ENCODE peak calls at places on chromosomes 6 and 20, in six cellular contexts. W is NB4, J is transverse colon, P is H54, B is breast epithelium, O is testis. U is an unnamed sample.

GRCh38 chr6:84576029-84576428 is 188.4 kb downstream of the TBX18 start:
- DNase-seq in W (no peak), P (no peak), J (no peak), O (no peak), B (no peak), U (no peak)

GRCh38 chr6:2507016-2507415 is 243.7 kb downstream of the MYLK4 start:
- DNase-seq in P (no peak), O (no peak), W (no peak), B (no peak), J (no peak), U (no peak)

GRCh38 chr6:12472601-12473038 is 182.5 kb downstream of the EDN1 start:
- DNase-seq in B (peak), O (peak), P (no peak), W (no peak), J (no peak), U (no peak)

GRCh38 chr20:46093531-46093930 is 3.8 kb upstream of the NCOA5 start:
- DNase-seq in J (no peak), P (no peak), W (no peak), B (no peak), O (no peak), U (no peak)

GRCh38 chr6:96522469-96523009 is 933 bp downstream of the UFL1 start:
- DNase-seq in J (no peak), O (no peak), P (no peak), B (no peak), W (peak), U (peak)

GRCh38 chr6:36755435-36756348 is 58.1 kb downstream of the RAB44 start:
- DNase-seq in J (peak), W (peak), P (no peak), B (no peak), O (no peak), U (peak)

GRCh38 chr20:49948809-49949507 is 12.8 kb downstream of the RNF114 start:
- DNase-seq in W (no peak), P (peak), J (no peak), O (no peak), B (no peak), U (no peak)

GRCh38 chr6:127182501-127182900 is 64.0 kb downstream of the RSPO3 start:
- DNase-seq in W (no peak), J (no peak), P (no peak), B (no peak), O (no peak), U (no peak)

GRCh38 chr20:32091888-32092346 is 17.6 kb upstream of the TM9SF4 start:
- DNase-seq in W (peak), B (peak), P (peak), O (peak), J (peak), U (peak)

GRCh38 chr6:166420351-166420750 is 37.6 kb upstream of the MPC1 start:
- DNase-seq in P (no peak), B (no peak), O (no peak), J (no peak), W (peak), U (no peak)

GRCh38 chr6:75210885-75211739 is 5.3 kb upstream of the COL12A1 start:
- DNase-seq in P (peak), J (peak), W (peak), B (no peak), O (peak), U (peak)

GRCh38 chr6:96934087-96934486 is 9.6 kb downstream of the KLHL32 start:
- DNase-seq in B (no peak), J (no peak), W (no peak), P (no peak), O (no peak), U (no peak)

GRCh38 chr6:38179300-38179699 is 359.8 kb downstream of the ZFAND3 start:
- DNase-seq in W (no peak), J (no peak), O (peak), B (peak), P (no peak), U (no peak)

GRCh38 chr6:33815854-33816253 is 12.1 kb upstream of the MLN start:
- DNase-seq in W (peak), B (no peak), J (no peak), P (peak), O (no peak), U (no peak)

DNA sequence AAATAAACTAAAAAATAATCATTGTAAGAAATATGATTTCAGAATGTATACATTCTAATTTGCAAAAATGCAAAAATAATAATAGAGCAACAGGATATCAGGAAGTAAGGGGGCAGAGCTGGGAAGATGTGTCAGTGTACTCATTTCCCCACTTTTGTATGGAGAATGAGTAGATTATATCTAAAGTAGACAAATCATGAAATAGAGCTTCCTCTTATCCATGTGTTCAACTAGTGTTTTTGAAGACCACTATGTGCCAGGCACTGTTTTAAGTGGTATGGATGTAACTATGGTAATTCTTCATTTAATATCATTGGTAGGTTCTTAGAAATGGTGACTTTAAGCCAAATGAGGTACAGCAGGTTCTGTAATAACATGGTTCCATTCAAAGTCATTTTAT is 17.0 kb upstream of the BMP2 start:
- DNase-seq in J (no peak), P (no peak), B (no peak), W (no peak), O (no peak), U (no peak)
- TF ChIP-seq POLR2A in J (no peak), P (no peak), B (no peak), W (no peak), O (no peak), U (no peak)

DNA sequence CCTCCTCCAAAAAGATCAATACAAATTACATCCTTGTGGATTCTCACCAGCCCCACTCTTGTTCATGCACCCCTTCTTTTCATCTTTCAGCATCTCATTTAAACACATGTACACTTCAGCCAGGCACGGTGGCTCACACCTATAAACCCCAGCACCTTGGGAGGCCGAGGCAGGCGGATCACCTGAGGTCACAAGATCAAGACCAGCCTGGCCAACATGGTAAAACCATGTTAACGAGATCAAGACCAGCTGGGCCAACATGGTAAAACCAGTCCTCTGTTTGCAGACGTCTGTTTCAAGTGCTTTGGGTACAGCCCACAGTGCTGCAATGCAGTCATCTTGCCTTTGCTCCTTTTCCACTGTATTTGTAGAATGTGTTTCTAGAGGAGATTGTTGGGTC is 45.3 kb downstream of the ZMYND8 start:
- DNase-seq in W (no peak), O (no peak), B (no peak), P (no peak), J (no peak), U (no peak)
- TF ChIP-seq POLR2A in W (no peak), O (no peak), B (no peak), P (no peak), J (no peak), U (no peak)

DNA sequence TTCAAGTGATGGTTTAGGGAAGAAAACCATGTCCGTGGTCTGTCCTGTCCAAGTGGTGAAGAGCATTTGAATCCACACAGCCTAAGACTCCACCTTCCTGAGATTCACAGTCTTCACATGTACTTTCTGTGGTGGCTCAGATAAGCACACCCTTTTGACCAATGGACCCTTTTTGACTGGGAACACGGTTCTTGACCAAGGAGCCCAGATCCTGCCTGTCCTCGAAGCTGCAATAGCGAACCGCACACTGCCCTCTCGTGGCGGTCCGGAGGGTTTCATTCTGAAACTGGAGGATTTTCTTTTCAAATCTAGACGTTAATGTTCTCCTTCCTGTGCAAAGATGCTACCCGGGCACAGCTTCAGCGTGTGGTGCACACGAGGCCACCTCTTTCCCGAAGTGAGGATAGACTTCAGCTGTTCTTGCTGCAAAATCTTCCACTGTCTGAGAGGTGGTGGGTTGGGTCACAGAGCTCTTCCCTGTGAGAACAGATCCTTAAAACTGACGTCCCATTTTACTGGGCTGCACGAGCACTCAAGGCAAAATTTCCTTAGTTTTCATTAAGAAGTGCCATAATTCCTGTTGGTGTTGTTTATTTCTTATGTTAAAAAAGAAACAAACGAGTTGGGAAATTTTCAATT is 90.5 kb downstream of the SYNJ2 start:
- DNase-seq in O (peak), B (peak), W (peak), J (peak), P (no peak), U (peak)
- TF ChIP-seq POLR2A in O (no peak), B (no peak), W (no peak), J (no peak), P (no peak), U (no peak)

GRCh38 chr20:37406010-37406998 is 60.4 kb downstream of the SRC start:
- DNase-seq in J (peak), P (peak), B (no peak), O (peak), W (peak), U (peak)
- TF ChIP-seq POLR2A in J (no peak), P (peak), B (no peak), O (no peak), W (peak), U (no peak)

GRCh38 chr6:14108571-14109410 is 8.8 kb upstream of the CD83 start:
- DNase-seq in J (peak), O (no peak), W (peak), P (no peak), B (no peak), U (peak)
- TF ChIP-seq POLR2A in J (no peak), O (no peak), W (peak), P (no peak), B (no peak), U (peak)

GRCh38 chr6:35452186-35453090 is at the start of gene FANCE:
- DNase-seq in P (peak), J (peak), W (peak), B (peak), O (peak), U (peak)
- TF ChIP-seq POLR2A in P (peak), J (peak), W (peak), B (no peak), O (no peak), U (peak)

GRCh38 chr6:43277643-43278523 is 20.2 kb upstream of the SLC22A7 start:
- DNase-seq in O (no peak), P (peak), J (peak), W (no peak), B (no peak), U (no peak)
- TF ChIP-seq POLR2A in O (no peak), P (no peak), J (peak), W (no peak), B (no peak), U (no peak)

GRCh38 chr6:31896856-31897611 is 464 bp downstream of the EHMT2 start:
- DNase-seq in W (peak), P (no peak), B (no peak), J (no peak), O (no peak), U (peak)

GRCh38 chr6:31896493-31896855 is 1.0 kb downstream of the EHMT2 start:
- DNase-seq in W (no peak), P (no peak), J (no peak), B (no peak), O (no peak), U (no peak)

GRCh38 chr6:31899215-31899614 is 1.7 kb upstream of the EHMT2 start:
- DNase-seq in W (peak), O (no peak), B (no peak), P (no peak), J (no peak), U (no peak)

GRCh38 chr6:31898200-31899011 is 908 bp upstream of the EHMT2 start:
- DNase-seq in W (peak), B (no peak), P (peak), O (peak), J (peak), U (peak)

GRCh38 chr6:31897612-31898199 is at the start of gene EHMT2:
- DNase-seq in W (peak), B (peak), O (peak), P (peak), J (peak), U (peak)
- TF ChIP-seq POLR2A in W (peak), B (no peak), O (no peak), P (peak), J (peak), U (peak)

GRCh38 chr6:132719736-132720448 is 6.0 kb upstream of the VNN1 start:
- DNase-seq in O (no peak), J (no peak), P (no peak), W (no peak), B (no peak), U (no peak)
- TF ChIP-seq POLR2A in O (no peak), J (no peak), P (no peak), W (no peak), B (no peak), U (no peak)